ENCODE peak calls at places on chromosomes 16 and 17, in four cellular contexts. O is heart left ventricle, A is thoracic aorta, N is cardiac muscle cell. R is an unnamed sample.

GRCh38 chr17:42132941-42133340 is 10.3 kb downstream of the HSPB9 start:
- DNase-seq in O (peak; percentile 70), A (no peak), N (no peak), R (no peak)

GRCh38 chr17:51869387-51869786 is 289.1 kb downstream of the CA10 start:
- DNase-seq in O (no peak), A (no peak), N (peak; percentile 81), R (no peak)

GRCh38 chr16:57123969-57124674 is 31.7 kb downstream of the CPNE2 start:
- DNase-seq in O (no peak), A (no peak), N (no peak), R (no peak)

GRCh38 chr16:10525214-10525825 is 55.1 kb downstream of the EMP2 start:
- DNase-seq in O (no peak), A (no peak), N (no peak), R (no peak)

GRCh38 chr17:21378553-21378952 is 2.4 kb downstream of the KCNJ12 start:
- DNase-seq in O (no peak), A (no peak), N (no peak), R (no peak)

GRCh38 chr17:3964203-3965122 is at the start of gene ATP2A3:
- DNase-seq in O (peak; percentile 77), A (no peak), N (peak; percentile 31), R (no peak)

GRCh38 chr17:50620848-50621247 is 13.8 kb upstream of the ABCC3 start:
- DNase-seq in O (no peak), A (no peak), N (no peak), R (no peak)

GRCh38 chr17:51630101-51630671 is 369.8 kb downstream of the UTP18 start:
- DNase-seq in O (no peak), A (no peak), N (no peak), R (peak; percentile 28)

GRCh38 chr17:57669671-57670529 is 75.2 kb downstream of the CCDC182 start:
- DNase-seq in O (no peak), A (no peak), N (no peak), R (no peak)

GRCh38 chr16:424033-424622 is 1.3 kb upstream of the RAB11FIP3 start:
- DNase-seq in O (no peak), A (peak; percentile 83), N (no peak), R (peak; percentile 65)

GRCh38 chr17:52271781-52272180 is 113.3 kb upstream of the CA10 start:
- DNase-seq in O (no peak), A (no peak), N (no peak), R (no peak)

GRCh38 chr17:44267165-44267455 is 825 bp downstream of the SLC4A1 start:
- DNase-seq in O (no peak), A (no peak), N (no peak), R (no peak)

GRCh38 chr17:38403491-38403890 is 24.8 kb upstream of the ARHGAP23 start:
- DNase-seq in O (no peak), A (no peak), N (no peak), R (no peak)

GRCh38 chr17:33145941-33146340 is 147.2 kb downstream of the ASIC2 start:
- DNase-seq in O (no peak), A (no peak), N (no peak), R (no peak)

GRCh38 chr16:77213542-77214108 is 14.4 kb downstream of the SYCE1L start:
- DNase-seq in O (no peak), A (no peak), N (no peak), R (no peak)

GRCh38 chr16:65295527-65295926 is 173.7 kb upstream of the CDH11 start:
- DNase-seq in O (no peak), A (no peak), N (no peak), R (no peak)

GRCh38 chr16:4680673-4681470 is 12.5 kb upstream of the NUDT16L1 start:
- DNase-seq in O (peak; percentile 84), A (no peak), N (no peak), R (peak; percentile 56)

DNA sequence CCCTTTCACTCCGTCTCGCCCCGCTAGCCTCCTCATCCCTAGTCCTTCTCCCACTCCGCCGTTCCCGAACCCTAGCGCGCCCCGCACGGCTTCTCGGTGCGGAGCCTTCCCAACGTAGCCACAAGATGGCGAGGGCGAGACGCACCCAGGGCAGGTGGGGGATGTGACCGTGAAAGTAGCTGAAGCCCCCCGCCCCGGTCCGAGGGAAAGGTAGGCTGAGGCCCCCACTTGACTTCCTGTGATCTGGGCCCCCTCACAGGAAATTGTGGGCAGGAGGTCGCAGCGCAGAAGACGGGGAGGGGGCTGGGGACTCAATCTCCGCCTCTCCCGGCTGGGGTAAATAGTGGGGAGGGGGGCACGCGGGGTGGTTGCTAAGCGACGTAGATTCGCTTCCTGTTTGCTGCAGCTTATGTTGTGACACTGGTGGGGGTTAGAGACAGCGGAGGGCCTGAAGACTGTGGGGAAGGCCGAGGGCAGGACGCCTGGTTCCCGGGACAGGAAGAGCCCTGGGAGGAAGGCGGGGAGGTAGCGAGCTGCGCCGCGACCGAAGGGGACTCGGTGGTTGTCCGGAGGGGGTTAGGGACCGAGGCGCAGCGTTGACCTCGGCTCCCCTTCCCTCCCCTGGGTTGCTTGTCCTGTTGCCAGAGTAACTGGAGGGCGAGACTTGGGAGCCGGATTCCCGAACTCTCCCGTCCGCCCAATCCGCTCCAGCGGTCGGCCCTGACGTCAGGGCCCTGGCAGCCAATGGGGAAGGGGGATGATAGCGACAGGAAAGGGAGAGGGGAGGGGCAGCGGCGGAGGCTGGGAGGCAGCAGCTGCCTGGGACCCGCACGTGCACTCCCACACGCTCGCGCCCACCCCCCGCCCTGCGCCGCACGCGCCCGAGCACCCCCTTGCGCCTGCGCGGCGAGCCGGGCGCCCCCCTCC is 1.1 kb downstream of the KDM6B start:
- DNase-seq in O (peak; percentile 98), A (peak; percentile 93), N (peak; percentile 98), R (peak; percentile 98)
- TF ChIP-seq CTCF in O (peak; percentile 80), A (peak; percentile 62), N (peak; percentile 85), R (peak; percentile 69)

GRCh38 chr16:11676799-11677198 is 8.5 kb downstream of the SNN start:
- DNase-seq in O (peak; percentile 48), A (no peak), N (no peak), R (no peak)

GRCh38 chr16:11679250-11679649 is 11.0 kb downstream of the SNN start:
- DNase-seq in O (no peak), A (no peak), N (no peak), R (no peak)

GRCh38 chr16:11679941-11680911 is 12.0 kb downstream of the SNN start:
- DNase-seq in O (no peak), A (no peak), N (no peak), R (no peak)

GRCh38 chr16:11677451-11677951 is 9.2 kb downstream of the SNN start:
- DNase-seq in O (peak; percentile 56), A (no peak), N (peak; percentile 40), R (no peak)

GRCh38 chr16:11677959-11678881 is 10.0 kb downstream of the SNN start:
- DNase-seq in O (peak; percentile 48), A (no peak), N (no peak), R (no peak)
- H3K4me1 ChIP-seq in O (peaks cover 54% of the 10 kb centered on the region), A (peaks cover 18% of the 10 kb centered on the region), N (peaks cover 13% of the 10 kb centered on the region), R (peaks cover 96% of the 10 kb centered on the region)

GRCh38 chr17:29677139-29677834 is 54.6 kb upstream of the CORO6 start:
- DNase-seq in O (no peak), A (no peak), N (no peak), R (peak; percentile 87)

GRCh38 chr17:29686998-29687397 is 64.3 kb upstream of the CORO6 start:
- DNase-seq in O (no peak), A (no peak), N (no peak), R (no peak)

GRCh38 chr17:29683481-29683880 is 60.8 kb upstream of the CORO6 start:
- DNase-seq in O (no peak), A (no peak), N (no peak), R (no peak)

GRCh38 chr17:29682987-29683386 is 60.3 kb upstream of the CORO6 start:
- DNase-seq in O (no peak), A (no peak), N (no peak), R (no peak)

DNA sequence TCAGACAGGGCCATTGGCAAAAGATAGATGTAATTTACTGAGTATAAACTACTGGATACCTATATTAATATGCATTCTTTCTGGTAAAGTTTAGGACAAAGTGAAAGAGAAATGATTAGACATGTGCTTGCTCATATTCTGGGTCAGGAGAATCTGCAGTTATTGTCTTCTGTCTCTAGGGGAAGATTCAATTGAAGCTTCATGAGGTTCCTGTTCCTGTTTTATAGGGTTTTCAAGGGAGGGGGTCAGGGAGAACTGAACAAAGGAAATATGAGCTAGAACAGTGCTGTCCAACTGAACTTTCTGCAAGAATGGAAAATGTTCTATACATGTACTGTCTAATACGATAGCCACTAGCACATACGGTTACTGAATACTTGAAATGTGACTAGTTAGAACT is 59.3 kb upstream of the CORO6 start:
- DNase-seq in O (no peak), A (no peak), N (no peak), R (no peak)
- TF ChIP-seq CTCF in O (no peak), A (no peak), N (no peak), R (no peak)

GRCh38 chr16:89317101-89317671 is 99.7 kb downstream of the ZNF778 start:
- DNase-seq in O (peak; percentile 58), A (no peak), N (no peak), R (no peak)

GRCh38 chr16:89315271-89315670 is 97.8 kb downstream of the ZNF778 start:
- DNase-seq in O (no peak), A (no peak), N (no peak), R (no peak)

GRCh38 chr16:89314858-89315257 is 97.4 kb downstream of the ZNF778 start:
- DNase-seq in O (no peak), A (no peak), N (no peak), R (no peak)

GRCh38 chr16:89316701-89317100 is 99.2 kb downstream of the ZNF778 start:
- DNase-seq in O (peak; percentile 23), A (no peak), N (no peak), R (no peak)

GRCh38 chr16:89315791-89316581 is 98.5 kb downstream of the ZNF778 start:
- DNase-seq in O (peak; percentile 76), A (no peak), N (no peak), R (no peak)
- H3K4me1 ChIP-seq in O (peaks cover 57% of the 10 kb centered on the region), A (peaks cover 30% of the 10 kb centered on the region), N (peaks cover 23% of the 10 kb centered on the region), R (peaks cover 77% of the 10 kb centered on the region)

DNA sequence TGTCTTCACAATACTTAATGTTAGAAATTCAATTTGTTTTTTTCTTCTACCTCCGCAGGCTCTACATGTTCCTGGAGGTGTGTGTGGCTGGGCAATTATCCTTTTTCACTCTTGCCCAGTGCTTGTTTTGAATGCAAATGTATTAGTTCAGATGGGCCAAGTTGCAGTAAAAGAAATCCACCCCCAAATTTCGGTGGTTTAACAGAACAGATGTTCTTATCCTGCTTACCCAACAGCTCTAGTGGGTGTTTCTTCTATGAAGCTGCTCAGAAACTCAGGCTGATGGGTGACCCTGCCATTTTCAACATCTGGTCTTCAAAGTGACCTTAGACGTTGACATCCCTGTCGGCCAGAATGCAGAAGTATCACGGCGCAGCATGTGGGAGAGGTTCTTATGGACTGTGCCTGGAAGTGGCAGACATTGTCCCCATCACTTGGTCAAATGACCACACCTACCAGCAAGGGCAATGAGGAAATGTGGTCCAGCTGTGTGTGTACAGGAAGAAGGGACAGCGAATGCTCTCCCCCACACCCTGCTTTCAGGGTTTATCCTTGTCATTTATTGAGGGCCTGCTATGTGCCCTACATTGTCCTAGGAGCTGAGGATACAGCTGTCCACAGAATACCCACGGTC is 157.3 kb downstream of the CDH13 start:
- DNase-seq in O (no peak), A (no peak), N (no peak), R (no peak)
- TF ChIP-seq CTCF in O (no peak), A (no peak), N (no peak), R (no peak)